ENCODE peak calls at places on chromosomes 3 and 15, in nine cellular contexts. One of them, this sample, is unnamed.

GRCh38 chr3:177633671-177634207 is 436.5 kb upstream of the TBL1XR1 start:
- DNase-seq in cardiac muscle cell: peak
- DNase-seq in AG04449: peak
- DNase-seq in Panc1: no peak
- DNase-seq in astrocyte of the cerebellum: peak
- DNase-seq in HFF-Myc: no peak
- DNase-seq in tibial artery: no peak
- DNase-seq in foreskin fibroblast: peak
- DNase-seq in psoas muscle: no peak
- DNase-seq in this sample: peak

GRCh38 chr15:58486062-58486461 is 54.3 kb downstream of the LIPC start:
- DNase-seq in psoas muscle: no peak
- DNase-seq in tibial artery: no peak
- DNase-seq in cardiac muscle cell: no peak
- DNase-seq in AG04449: no peak
- DNase-seq in Panc1: no peak
- DNase-seq in astrocyte of the cerebellum: no peak
- DNase-seq in foreskin fibroblast: no peak
- DNase-seq in HFF-Myc: no peak
- DNase-seq in this sample: no peak

GRCh38 chr3:38632989-38633388 is 16.5 kb downstream of the SCN5A start:
- DNase-seq in psoas muscle: no peak
- DNase-seq in tibial artery: no peak
- DNase-seq in foreskin fibroblast: no peak
- DNase-seq in astrocyte of the cerebellum: no peak
- DNase-seq in AG04449: no peak
- DNase-seq in cardiac muscle cell: no peak
- DNase-seq in HFF-Myc: no peak
- DNase-seq in Panc1: no peak
- DNase-seq in this sample: no peak

GRCh38 chr15:68576253-68577236 is 2.2 kb upstream of the CORO2B start:
- DNase-seq in psoas muscle: peak
- DNase-seq in foreskin fibroblast: no peak
- DNase-seq in cardiac muscle cell: no peak
- DNase-seq in tibial artery: no peak
- DNase-seq in AG04449: no peak
- DNase-seq in Panc1: no peak
- DNase-seq in astrocyte of the cerebellum: no peak
- DNase-seq in HFF-Myc: no peak
- DNase-seq in this sample: no peak

GRCh38 chr3:171809513-171810277 is 588 bp downstream of the PLD1 start:
- DNase-seq in AG04449: peak
- DNase-seq in psoas muscle: peak
- DNase-seq in Panc1: no peak
- DNase-seq in HFF-Myc: no peak
- DNase-seq in foreskin fibroblast: peak
- DNase-seq in astrocyte of the cerebellum: no peak
- DNase-seq in tibial artery: peak
- DNase-seq in cardiac muscle cell: peak
- DNase-seq in this sample: peak

GRCh38 chr3:111763968-111764367 is 95.1 kb upstream of the PHLDB2 start:
- DNase-seq in HFF-Myc: no peak
- DNase-seq in tibial artery: no peak
- DNase-seq in astrocyte of the cerebellum: no peak
- DNase-seq in foreskin fibroblast: peak
- DNase-seq in Panc1: no peak
- DNase-seq in cardiac muscle cell: peak
- DNase-seq in AG04449: no peak
- DNase-seq in psoas muscle: no peak
- DNase-seq in this sample: peak

GRCh38 chr3:36843065-36844051 is 79.0 kb upstream of the DCLK3 start:
- DNase-seq in AG04449: no peak
- DNase-seq in HFF-Myc: no peak
- DNase-seq in cardiac muscle cell: peak
- DNase-seq in astrocyte of the cerebellum: no peak
- DNase-seq in tibial artery: no peak
- DNase-seq in Panc1: peak
- DNase-seq in foreskin fibroblast: peak
- DNase-seq in psoas muscle: no peak
- DNase-seq in this sample: no peak

GRCh38 chr3:78871048-78871447 is 896.8 kb downstream of the ROBO1 start:
- DNase-seq in Panc1: no peak
- DNase-seq in AG04449: no peak
- DNase-seq in astrocyte of the cerebellum: no peak
- DNase-seq in psoas muscle: no peak
- DNase-seq in tibial artery: no peak
- DNase-seq in foreskin fibroblast: no peak
- DNase-seq in HFF-Myc: no peak
- DNase-seq in cardiac muscle cell: no peak
- DNase-seq in this sample: no peak

GRCh38 chr15:38885477-38885952 is 320.9 kb upstream of the RASGRP1 start:
- DNase-seq in HFF-Myc: no peak
- DNase-seq in cardiac muscle cell: peak
- DNase-seq in AG04449: no peak
- DNase-seq in foreskin fibroblast: no peak
- DNase-seq in tibial artery: no peak
- DNase-seq in astrocyte of the cerebellum: no peak
- DNase-seq in Panc1: no peak
- DNase-seq in psoas muscle: no peak
- DNase-seq in this sample: no peak

GRCh38 chr15:36579792-36580431 is 486 bp downstream of the CDIN1 start:
- DNase-seq in AG04449: no peak
- DNase-seq in psoas muscle: no peak
- DNase-seq in tibial artery: peak
- DNase-seq in cardiac muscle cell: no peak
- DNase-seq in foreskin fibroblast: peak
- DNase-seq in astrocyte of the cerebellum: no peak
- DNase-seq in HFF-Myc: no peak
- DNase-seq in Panc1: no peak
- DNase-seq in this sample: no peak

GRCh38 chr3:70716832-70717231 is 404.4 kb upstream of the MDFIC2 start:
- DNase-seq in cardiac muscle cell: peak
- DNase-seq in Panc1: no peak
- DNase-seq in foreskin fibroblast: peak
- DNase-seq in tibial artery: no peak
- DNase-seq in astrocyte of the cerebellum: peak
- DNase-seq in HFF-Myc: peak
- DNase-seq in AG04449: no peak
- DNase-seq in psoas muscle: peak
- DNase-seq in this sample: peak

GRCh38 chr3:136632625-136633081 is 119.5 kb downstream of the STAG1 start:
- DNase-seq in HFF-Myc: no peak
- DNase-seq in AG04449: no peak
- DNase-seq in foreskin fibroblast: no peak
- DNase-seq in Panc1: no peak
- DNase-seq in psoas muscle: no peak
- DNase-seq in astrocyte of the cerebellum: no peak
- DNase-seq in tibial artery: no peak
- DNase-seq in cardiac muscle cell: no peak
- DNase-seq in this sample: no peak

DNA sequence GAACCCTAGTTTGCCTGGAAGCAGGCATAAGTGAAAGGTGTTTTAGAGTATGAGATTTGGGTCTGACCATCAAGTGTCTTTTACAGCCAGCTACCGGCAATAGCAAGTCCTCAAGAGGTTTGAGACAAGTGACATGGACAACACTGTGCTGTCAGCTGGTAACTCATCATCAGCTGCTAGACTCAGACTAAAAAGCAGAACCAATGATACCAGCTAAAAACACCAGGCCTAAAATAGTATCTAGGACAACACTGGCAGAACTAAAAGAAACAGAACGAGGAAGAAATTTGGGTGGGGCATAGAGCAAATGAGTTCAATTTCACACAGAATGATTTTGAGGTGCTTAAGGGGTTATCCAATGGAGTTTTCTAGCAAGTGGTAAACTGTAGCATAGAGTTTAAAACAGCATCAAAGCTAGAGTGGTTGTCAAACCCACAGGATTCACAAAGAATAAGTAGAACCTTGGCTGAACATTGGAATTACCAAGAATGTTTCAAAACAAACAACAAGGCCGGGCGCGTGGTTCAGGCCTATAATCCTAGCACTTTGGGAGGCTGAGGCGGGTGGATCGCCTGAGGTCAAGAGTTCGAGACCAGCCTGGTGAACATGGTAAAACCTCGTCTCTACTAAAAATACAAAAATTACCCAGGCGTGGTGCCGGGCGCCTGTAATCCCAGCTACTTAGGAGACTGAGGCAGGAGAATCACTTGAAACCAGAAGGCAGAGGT is 3.9 kb downstream of the CIAO2A start:
- DNase-seq in cardiac muscle cell: no peak
- DNase-seq in tibial artery: no peak
- DNase-seq in foreskin fibroblast: no peak
- DNase-seq in HFF-Myc: no peak
- DNase-seq in psoas muscle: no peak
- DNase-seq in AG04449: no peak
- DNase-seq in astrocyte of the cerebellum: no peak
- DNase-seq in Panc1: no peak
- DNase-seq in this sample: no peak
- H3K4me3 ChIP-seq in cardiac muscle cell: no peak
- H3K4me3 ChIP-seq in tibial artery: no peak
- H3K4me3 ChIP-seq in foreskin fibroblast: no peak
- H3K4me3 ChIP-seq in HFF-Myc: no peak
- H3K4me3 ChIP-seq in psoas muscle: no peak
- H3K4me3 ChIP-seq in AG04449: no peak
- H3K4me3 ChIP-seq in astrocyte of the cerebellum: no peak
- H3K4me3 ChIP-seq in Panc1: no peak
- H3K4me3 ChIP-seq in this sample: no peak

GRCh38 chr3:191997093-191997492 is 536.1 kb downstream of the PYDC2 start:
- DNase-seq in tibial artery: no peak
- DNase-seq in astrocyte of the cerebellum: no peak
- DNase-seq in Panc1: no peak
- DNase-seq in cardiac muscle cell: no peak
- DNase-seq in HFF-Myc: no peak
- DNase-seq in AG04449: no peak
- DNase-seq in foreskin fibroblast: no peak
- DNase-seq in psoas muscle: no peak
- DNase-seq in this sample: no peak
- H3K4me3 ChIP-seq in tibial artery: no peak
- H3K4me3 ChIP-seq in astrocyte of the cerebellum: no peak
- H3K4me3 ChIP-seq in Panc1: no peak
- H3K4me3 ChIP-seq in cardiac muscle cell: no peak
- H3K4me3 ChIP-seq in HFF-Myc: no peak
- H3K4me3 ChIP-seq in AG04449: no peak
- H3K4me3 ChIP-seq in foreskin fibroblast: no peak
- H3K4me3 ChIP-seq in psoas muscle: no peak
- H3K4me3 ChIP-seq in this sample: no peak

DNA sequence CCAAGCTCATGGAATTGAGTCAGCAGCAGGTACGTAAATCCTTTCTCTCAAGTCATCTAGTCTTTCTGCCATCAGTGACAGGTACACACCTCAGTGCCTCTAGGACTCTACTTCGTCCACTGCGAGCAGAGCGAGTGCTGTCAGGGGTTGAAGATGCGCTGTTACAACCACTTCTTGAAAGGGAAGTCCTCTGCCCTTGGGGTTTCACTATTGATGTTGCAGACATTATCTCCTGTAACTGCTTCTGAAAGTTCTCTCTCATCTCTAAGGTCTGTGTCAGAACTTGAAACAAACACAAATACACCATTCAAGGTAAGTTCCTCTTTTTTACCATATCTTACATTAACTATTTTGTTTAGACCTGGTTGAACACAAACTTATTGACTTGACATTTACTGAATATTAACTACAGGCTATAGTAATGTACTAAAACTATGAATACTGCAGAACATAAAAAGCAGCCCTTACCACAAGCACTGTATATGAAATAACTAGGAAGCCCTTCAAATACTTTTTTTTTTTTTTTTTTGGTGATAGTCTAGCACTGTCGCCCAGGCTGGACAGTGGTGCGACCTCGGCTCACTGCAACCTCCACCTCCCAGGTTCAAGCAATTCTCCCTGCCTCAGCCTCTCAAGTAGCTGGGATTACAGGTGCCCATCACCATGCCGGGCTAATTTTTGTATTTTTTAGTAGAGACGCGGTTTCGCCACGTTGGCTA is 41.5 kb downstream of the TOPBP1 start:
- DNase-seq in tibial artery: no peak
- DNase-seq in HFF-Myc: no peak
- DNase-seq in AG04449: no peak
- DNase-seq in psoas muscle: no peak
- DNase-seq in Panc1: no peak
- DNase-seq in astrocyte of the cerebellum: no peak
- DNase-seq in cardiac muscle cell: no peak
- DNase-seq in foreskin fibroblast: no peak
- DNase-seq in this sample: no peak
- H3K4me3 ChIP-seq in tibial artery: no peak
- H3K4me3 ChIP-seq in HFF-Myc: no peak
- H3K4me3 ChIP-seq in AG04449: no peak
- H3K4me3 ChIP-seq in psoas muscle: no peak
- H3K4me3 ChIP-seq in Panc1: no peak
- H3K4me3 ChIP-seq in astrocyte of the cerebellum: no peak
- H3K4me3 ChIP-seq in cardiac muscle cell: no peak
- H3K4me3 ChIP-seq in foreskin fibroblast: no peak
- H3K4me3 ChIP-seq in this sample: no peak

GRCh38 chr3:23760871-23761373 is 44.8 kb upstream of the UBE2E1 start:
- DNase-seq in Panc1: no peak
- DNase-seq in foreskin fibroblast: no peak
- DNase-seq in tibial artery: no peak
- DNase-seq in astrocyte of the cerebellum: no peak
- DNase-seq in HFF-Myc: no peak
- DNase-seq in cardiac muscle cell: no peak
- DNase-seq in AG04449: no peak
- DNase-seq in psoas muscle: no peak
- DNase-seq in this sample: no peak

GRCh38 chr3:23758253-23758838 is 47.4 kb upstream of the UBE2E1 start:
- DNase-seq in foreskin fibroblast: no peak
- DNase-seq in AG04449: no peak
- DNase-seq in cardiac muscle cell: no peak
- DNase-seq in Panc1: no peak
- DNase-seq in tibial artery: no peak
- DNase-seq in astrocyte of the cerebellum: no peak
- DNase-seq in HFF-Myc: no peak
- DNase-seq in psoas muscle: no peak
- DNase-seq in this sample: no peak

GRCh38 chr3:23761440-23761896 is 44.3 kb upstream of the UBE2E1 start:
- DNase-seq in Panc1: no peak
- DNase-seq in HFF-Myc: no peak
- DNase-seq in foreskin fibroblast: peak
- DNase-seq in psoas muscle: no peak
- DNase-seq in astrocyte of the cerebellum: no peak
- DNase-seq in AG04449: no peak
- DNase-seq in tibial artery: no peak
- DNase-seq in cardiac muscle cell: peak
- DNase-seq in this sample: no peak

GRCh38 chr3:23762214-23763039 is 43.3 kb upstream of the UBE2E1 start:
- DNase-seq in tibial artery: no peak
- DNase-seq in Panc1: no peak
- DNase-seq in psoas muscle: no peak
- DNase-seq in AG04449: no peak
- DNase-seq in HFF-Myc: no peak
- DNase-seq in astrocyte of the cerebellum: peak
- DNase-seq in foreskin fibroblast: peak
- DNase-seq in cardiac muscle cell: no peak
- DNase-seq in this sample: no peak

DNA sequence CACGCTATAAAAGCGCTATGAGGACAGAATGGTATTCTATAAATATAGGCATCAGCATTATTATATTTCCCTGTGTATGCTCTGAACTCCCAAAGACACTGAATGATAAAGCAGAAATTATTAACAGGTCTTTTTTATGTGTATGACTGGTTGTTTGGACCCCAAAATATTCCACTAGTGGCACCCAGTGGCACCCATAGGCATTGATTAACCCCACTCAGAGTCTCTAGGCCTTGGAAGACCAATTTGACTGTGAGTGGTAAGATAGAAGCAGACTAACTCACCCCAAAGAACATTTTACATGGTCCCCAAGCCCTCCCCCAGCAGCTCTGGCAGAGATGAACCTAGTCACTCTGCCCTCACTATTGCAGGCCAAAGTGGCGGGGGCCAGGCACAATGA is 45.4 kb upstream of the UBE2E1 start:
- DNase-seq in astrocyte of the cerebellum: no peak
- DNase-seq in foreskin fibroblast: no peak
- DNase-seq in AG04449: no peak
- DNase-seq in psoas muscle: no peak
- DNase-seq in cardiac muscle cell: no peak
- DNase-seq in Panc1: no peak
- DNase-seq in tibial artery: no peak
- DNase-seq in HFF-Myc: no peak
- DNase-seq in this sample: no peak
- H3K4me3 ChIP-seq in astrocyte of the cerebellum: no peak
- H3K4me3 ChIP-seq in foreskin fibroblast: no peak
- H3K4me3 ChIP-seq in AG04449: no peak
- H3K4me3 ChIP-seq in psoas muscle: no peak
- H3K4me3 ChIP-seq in cardiac muscle cell: no peak
- H3K4me3 ChIP-seq in Panc1: no peak
- H3K4me3 ChIP-seq in tibial artery: no peak
- H3K4me3 ChIP-seq in HFF-Myc: no peak
- H3K4me3 ChIP-seq in this sample: no peak